ENCODE peak calls at places on chromosome 20, in five cellular contexts. One of them, this sample, is unnamed. For H3K27me3, the result is how much of the 10 kb centered on the place peaks cover.

GRCh38 chr20:8756410-8756809 is 312.5 kb upstream of the PLCB4 start:
- DNase-seq in ovary: no peak
- DNase-seq in bronchial epithelial cell: peak
- DNase-seq in psoas muscle: no peak
- DNase-seq in left ventricle myocardium inferior: no peak
- DNase-seq in this sample: peak

GRCh38 chr20:53208110-53208908 is 236.2 kb downstream of the TSHZ2 start:
- DNase-seq in ovary: no peak
- DNase-seq in bronchial epithelial cell: no peak
- DNase-seq in psoas muscle: no peak
- DNase-seq in left ventricle myocardium inferior: no peak
- DNase-seq in this sample: no peak

GRCh38 chr20:36847009-36847709 is 28.8 kb upstream of the TLDC2 start:
- DNase-seq in ovary: peak
- DNase-seq in bronchial epithelial cell: peak
- DNase-seq in psoas muscle: peak
- DNase-seq in left ventricle myocardium inferior: peak
- DNase-seq in this sample: no peak

GRCh38 chr20:58583141-58583540 is 67.9 kb upstream of the APCDD1L start:
- DNase-seq in ovary: no peak
- DNase-seq in bronchial epithelial cell: peak
- DNase-seq in psoas muscle: no peak
- DNase-seq in left ventricle myocardium inferior: no peak
- DNase-seq in this sample: no peak

GRCh38 chr20:39004508-39004907 is 42.4 kb downstream of the DHX35 start:
- DNase-seq in ovary: no peak
- DNase-seq in bronchial epithelial cell: peak
- DNase-seq in psoas muscle: no peak
- DNase-seq in left ventricle myocardium inferior: no peak
- DNase-seq in this sample: no peak

GRCh38 chr20:47003223-47003622 is 108.6 kb downstream of the EYA2 start:
- DNase-seq in ovary: no peak
- DNase-seq in bronchial epithelial cell: no peak
- DNase-seq in psoas muscle: no peak
- DNase-seq in left ventricle myocardium inferior: no peak
- DNase-seq in this sample: no peak

GRCh38 chr20:21505810-21506530 is 7.9 kb downstream of the NKX2-2 start:
- DNase-seq in ovary: peak
- DNase-seq in bronchial epithelial cell: no peak
- DNase-seq in psoas muscle: peak
- DNase-seq in left ventricle myocardium inferior: no peak
- DNase-seq in this sample: no peak

GRCh38 chr20:61629361-61630239 is 377.5 kb downstream of the CDH4 start:
- DNase-seq in ovary: no peak
- DNase-seq in bronchial epithelial cell: no peak
- DNase-seq in psoas muscle: no peak
- DNase-seq in left ventricle myocardium inferior: no peak
- DNase-seq in this sample: no peak

GRCh38 chr20:18416478-18416877 is 50.4 kb downstream of the DZANK1 start:
- DNase-seq in ovary: no peak
- DNase-seq in bronchial epithelial cell: no peak
- DNase-seq in psoas muscle: no peak
- DNase-seq in left ventricle myocardium inferior: no peak
- DNase-seq in this sample: no peak

GRCh38 chr20:24915440-24915839 is 33.6 kb upstream of the CST7 start:
- DNase-seq in ovary: no peak
- DNase-seq in bronchial epithelial cell: no peak
- DNase-seq in psoas muscle: no peak
- DNase-seq in left ventricle myocardium inferior: no peak
- DNase-seq in this sample: no peak

GRCh38 chr20:6919792-6920468 is 152.4 kb downstream of the BMP2 start:
- DNase-seq in ovary: no peak
- DNase-seq in bronchial epithelial cell: no peak
- DNase-seq in psoas muscle: no peak
- DNase-seq in left ventricle myocardium inferior: no peak
- DNase-seq in this sample: no peak

GRCh38 chr20:47784599-47785320 is 521 bp downstream of the SULF2 start:
- DNase-seq in ovary: peak
- DNase-seq in bronchial epithelial cell: peak
- DNase-seq in psoas muscle: peak
- DNase-seq in left ventricle myocardium inferior: peak
- DNase-seq in this sample: no peak

GRCh38 chr20:366042-366718 is 14.4 kb upstream of the TRIB3 start:
- DNase-seq in ovary: no peak
- DNase-seq in bronchial epithelial cell: no peak
- DNase-seq in psoas muscle: no peak
- DNase-seq in left ventricle myocardium inferior: no peak
- DNase-seq in this sample: no peak

GRCh38 chr20:5608104-5608447 is 142.1 kb upstream of the SHLD1 start:
- DNase-seq in ovary: no peak
- DNase-seq in bronchial epithelial cell: no peak
- DNase-seq in psoas muscle: no peak
- DNase-seq in left ventricle myocardium inferior: no peak
- DNase-seq in this sample: no peak

GRCh38 chr20:20368414-20369352 is 779 bp downstream of the INSM1 start:
- DNase-seq in ovary: no peak
- DNase-seq in bronchial epithelial cell: no peak
- DNase-seq in psoas muscle: no peak
- DNase-seq in left ventricle myocardium inferior: no peak
- DNase-seq in this sample: no peak

GRCh38 chr20:1171461-1172093 is 13.2 kb downstream of the TMEM74B start:
- DNase-seq in ovary: peak
- DNase-seq in bronchial epithelial cell: peak
- DNase-seq in psoas muscle: no peak
- DNase-seq in left ventricle myocardium inferior: no peak
- DNase-seq in this sample: no peak

GRCh38 chr20:4014031-4014474 is 1.3 kb downstream of the RNF24 start:
- DNase-seq in ovary: no peak
- DNase-seq in bronchial epithelial cell: peak
- DNase-seq in psoas muscle: no peak
- DNase-seq in left ventricle myocardium inferior: no peak
- DNase-seq in this sample: peak

GRCh38 chr20:2687514-2687913 is 5.1 kb upstream of the EBF4 start:
- DNase-seq in ovary: no peak
- DNase-seq in bronchial epithelial cell: no peak
- DNase-seq in psoas muscle: no peak
- DNase-seq in left ventricle myocardium inferior: no peak
- DNase-seq in this sample: no peak

GRCh38 chr20:20037960-20038359 is 14.3 kb downstream of the CRNKL1 start:
- DNase-seq in ovary: no peak
- DNase-seq in bronchial epithelial cell: no peak
- DNase-seq in psoas muscle: no peak
- DNase-seq in left ventricle myocardium inferior: no peak
- DNase-seq in this sample: peak

GRCh38 chr20:15834857-15835256 is 738.4 kb downstream of the KIF16B start:
- DNase-seq in ovary: no peak
- DNase-seq in bronchial epithelial cell: peak
- DNase-seq in psoas muscle: no peak
- DNase-seq in left ventricle myocardium inferior: no peak
- DNase-seq in this sample: no peak

GRCh38 chr20:9185511-9185910 is 116.6 kb downstream of the PLCB4 start:
- DNase-seq in ovary: no peak
- DNase-seq in bronchial epithelial cell: peak
- DNase-seq in psoas muscle: no peak
- DNase-seq in left ventricle myocardium inferior: no peak
- DNase-seq in this sample: no peak

GRCh38 chr20:20362774-20363435 is 5.0 kb upstream of the INSM1 start:
- DNase-seq in ovary: no peak
- DNase-seq in bronchial epithelial cell: no peak
- DNase-seq in psoas muscle: no peak
- DNase-seq in left ventricle myocardium inferior: no peak
- DNase-seq in this sample: no peak

GRCh38 chr20:32433311-32434021 is 75.3 kb downstream of the ASXL1 start:
- DNase-seq in ovary: no peak
- DNase-seq in bronchial epithelial cell: no peak
- DNase-seq in psoas muscle: no peak
- DNase-seq in left ventricle myocardium inferior: no peak
- DNase-seq in this sample: no peak

GRCh38 chr20:33832113-33832853 is 21.1 kb downstream of the CHMP4B start:
- DNase-seq in ovary: peak
- DNase-seq in bronchial epithelial cell: no peak
- DNase-seq in psoas muscle: no peak
- DNase-seq in left ventricle myocardium inferior: no peak
- DNase-seq in this sample: no peak

DNA sequence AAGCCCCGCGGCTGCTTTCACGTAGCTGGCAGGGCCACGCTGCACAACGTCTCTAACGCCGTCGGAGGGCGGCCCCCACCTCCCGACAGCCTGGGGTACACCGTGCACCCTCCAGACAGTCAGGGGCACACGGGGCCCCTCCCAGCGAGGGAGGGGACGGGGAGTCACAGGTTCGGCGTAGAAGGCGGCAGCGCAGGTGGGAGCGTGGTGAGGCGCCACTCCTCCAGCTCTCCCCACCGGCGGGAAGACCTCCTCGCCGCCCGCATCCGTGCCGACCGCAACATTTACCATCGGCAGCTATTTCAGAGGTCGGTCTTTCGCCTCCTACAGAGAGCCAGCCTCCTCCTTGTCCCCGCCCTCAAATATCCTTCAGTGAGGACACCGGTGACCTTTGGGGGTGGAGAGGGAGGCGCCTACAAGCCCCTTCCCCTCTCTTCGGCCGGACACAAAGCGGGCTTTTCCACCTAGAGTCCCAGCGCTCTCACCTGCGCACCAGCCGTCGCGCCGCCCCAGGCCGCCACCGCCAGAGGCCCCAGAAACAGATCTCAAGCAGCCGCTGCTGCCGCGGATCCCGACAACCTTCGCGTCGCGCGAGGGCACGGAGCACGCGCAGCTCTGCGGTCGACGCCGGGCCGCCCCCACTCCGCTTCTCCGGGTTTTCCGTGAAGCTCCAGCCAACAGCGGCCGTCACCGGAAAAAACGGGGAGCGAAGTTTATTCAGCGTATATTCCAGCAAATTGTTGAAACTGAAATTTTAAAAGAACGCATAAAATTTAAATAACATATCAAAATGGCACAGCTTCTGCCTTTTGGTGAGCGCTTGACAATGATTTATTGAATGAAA is at the start of gene MKKS:
- DNase-seq in ovary: peak
- DNase-seq in bronchial epithelial cell: peak
- DNase-seq in psoas muscle: peak
- DNase-seq in left ventricle myocardium inferior: peak
- DNase-seq in this sample: no peak
- TF ChIP-seq CTCF in ovary: no peak
- TF ChIP-seq CTCF in bronchial epithelial cell: peak
- TF ChIP-seq CTCF in psoas muscle: peak
- TF ChIP-seq CTCF in left ventricle myocardium inferior: no peak
- TF ChIP-seq CTCF in this sample: peak

DNA sequence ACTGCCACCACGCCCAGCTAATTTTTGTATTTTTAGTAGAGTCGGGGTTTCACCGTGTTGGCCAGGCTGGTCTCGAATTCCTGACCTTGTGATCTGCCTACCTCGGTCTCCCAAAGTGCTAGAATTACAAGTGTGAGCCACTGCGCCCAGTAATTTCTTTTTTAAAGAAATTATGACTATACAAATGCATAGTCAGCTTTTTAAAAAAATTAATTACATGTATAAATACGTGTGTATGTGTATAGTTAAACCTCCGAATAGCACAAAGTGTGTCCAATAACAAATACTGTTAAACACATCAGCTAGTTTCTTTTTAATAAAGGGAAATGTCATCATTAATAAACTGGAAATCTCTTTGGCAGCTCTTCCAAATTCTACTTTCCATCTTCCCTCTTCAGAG is 135.5 kb upstream of the SALL4 start:
- DNase-seq in ovary: no peak
- DNase-seq in bronchial epithelial cell: no peak
- DNase-seq in psoas muscle: no peak
- DNase-seq in left ventricle myocardium inferior: no peak
- DNase-seq in this sample: no peak
- H3K27me3 ChIP-seq in ovary: under half
- H3K27me3 ChIP-seq in bronchial epithelial cell: under half
- H3K27me3 ChIP-seq in psoas muscle: under half
- H3K27me3 ChIP-seq in left ventricle myocardium inferior: under half
- H3K27me3 ChIP-seq in this sample: under half

GRCh38 chr20:59984551-59984950 is 26.3 kb downstream of the CDH26 start:
- DNase-seq in ovary: no peak
- DNase-seq in bronchial epithelial cell: no peak
- DNase-seq in psoas muscle: no peak
- DNase-seq in left ventricle myocardium inferior: no peak
- DNase-seq in this sample: no peak

GRCh38 chr20:59987135-59987534 is 28.9 kb downstream of the CDH26 start:
- DNase-seq in ovary: no peak
- DNase-seq in bronchial epithelial cell: peak
- DNase-seq in psoas muscle: no peak
- DNase-seq in left ventricle myocardium inferior: no peak
- DNase-seq in this sample: no peak

GRCh38 chr20:59988141-59988540 is 29.9 kb downstream of the CDH26 start:
- DNase-seq in ovary: no peak
- DNase-seq in bronchial epithelial cell: peak
- DNase-seq in psoas muscle: no peak
- DNase-seq in left ventricle myocardium inferior: no peak
- DNase-seq in this sample: no peak

DNA sequence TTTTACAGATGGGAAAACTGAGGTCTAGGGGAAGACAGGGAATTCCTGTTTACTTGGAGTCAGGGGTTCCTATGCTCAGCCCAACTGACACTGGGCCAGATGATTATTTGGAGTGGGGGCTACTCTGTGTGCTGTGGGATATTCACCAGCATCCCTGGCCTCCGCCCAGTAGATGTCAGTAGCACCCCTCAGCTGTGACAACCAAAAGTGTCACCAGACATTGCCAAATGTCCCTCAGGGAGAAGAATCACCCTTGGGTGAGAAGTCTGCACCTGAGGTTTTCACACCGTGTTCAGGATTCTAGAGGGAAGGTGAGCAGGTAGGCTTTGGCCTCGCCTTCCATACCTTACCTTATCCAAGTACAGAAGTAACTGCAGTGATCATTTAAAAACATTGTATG is 27.6 kb downstream of the CDH26 start:
- DNase-seq in ovary: no peak
- DNase-seq in bronchial epithelial cell: no peak
- DNase-seq in psoas muscle: no peak
- DNase-seq in left ventricle myocardium inferior: peak
- DNase-seq in this sample: no peak
- TF ChIP-seq CTCF in ovary: no peak
- TF ChIP-seq CTCF in bronchial epithelial cell: no peak
- TF ChIP-seq CTCF in psoas muscle: no peak
- TF ChIP-seq CTCF in left ventricle myocardium inferior: peak
- TF ChIP-seq CTCF in this sample: no peak

GRCh38 chr20:23318347-23318746 is 32.2 kb upstream of the NXT1 start:
- DNase-seq in ovary: no peak
- DNase-seq in bronchial epithelial cell: no peak
- DNase-seq in psoas muscle: no peak
- DNase-seq in left ventricle myocardium inferior: no peak
- DNase-seq in this sample: no peak
- H3K27me3 ChIP-seq in ovary: under half
- H3K27me3 ChIP-seq in bronchial epithelial cell: under half
- H3K27me3 ChIP-seq in psoas muscle: under half
- H3K27me3 ChIP-seq in left ventricle myocardium inferior: under half
- H3K27me3 ChIP-seq in this sample: under half

GRCh38 chr20:22775256-22775655 is 190.9 kb upstream of the FOXA2 start:
- DNase-seq in ovary: no peak
- DNase-seq in bronchial epithelial cell: no peak
- DNase-seq in psoas muscle: no peak
- DNase-seq in left ventricle myocardium inferior: no peak
- DNase-seq in this sample: no peak
- TF ChIP-seq CTCF in ovary: no peak
- TF ChIP-seq CTCF in bronchial epithelial cell: no peak
- TF ChIP-seq CTCF in psoas muscle: no peak
- TF ChIP-seq CTCF in left ventricle myocardium inferior: no peak
- TF ChIP-seq CTCF in this sample: no peak